ENCODE peak calls at places on chromosomes 13 and 19, in seven cellular contexts. I, X, A, H, G, J and K are unnamed samples.

GRCh38 chr19:41415154-41415571 is 12.0 kb downstream of the B3GNT8 start:
- DNase-seq in I (no peak), X (no peak), A (no peak), H (no peak), G (no peak), J (no peak), K (no peak)

GRCh38 chr13:20195846-20196245 is 3.1 kb upstream of the GJB2 start:
- DNase-seq in I (no peak), X (no peak), A (no peak), H (no peak), G (no peak), J (no peak), K (no peak)

GRCh38 chr13:66689628-66690027 is 540.5 kb downstream of the PCDH9 start:
- DNase-seq in I (peak; percentile 36), X (peak; percentile 37), A (no peak), H (no peak), G (no peak), J (no peak), K (no peak)

GRCh38 chr19:29581398-29581797 is 24.7 kb upstream of the POP4 start:
- DNase-seq in I (no peak), X (no peak), A (no peak), H (no peak), G (no peak), J (no peak), K (no peak)

GRCh38 chr13:43744630-43745029 is 42.1 kb downstream of the ENOX1 start:
- DNase-seq in I (no peak), X (no peak), A (no peak), H (no peak), G (no peak), J (no peak), K (no peak)

GRCh38 chr13:79522583-79522982 is 41.6 kb downstream of the NDFIP2 start:
- DNase-seq in I (peak; percentile 87), X (peak; percentile 41), A (peak; percentile 51), H (no peak), G (no peak), J (no peak), K (no peak)

GRCh38 chr19:42132030-42132628 is at the start of gene POU2F2:
- DNase-seq in I (no peak), X (no peak), A (no peak), H (no peak), G (no peak), J (no peak), K (no peak)

GRCh38 chr19:7366701-7367420 is 18.1 kb downstream of the ARHGEF18 start:
- DNase-seq in I (peak; percentile 54), X (peak; percentile 50), A (peak; percentile 34), H (no peak), G (no peak), J (peak; percentile 16), K (no peak)

GRCh38 chr13:73000027-73000674 is 58.7 kb upstream of the KLF5 start:
- DNase-seq in I (no peak), X (peak; percentile 31), A (peak; percentile 8), H (no peak), G (no peak), J (no peak), K (no peak)

GRCh38 chr19:55392820-55393219 is 7.1 kb downstream of the RPL28 start:
- DNase-seq in I (no peak), X (no peak), A (no peak), H (no peak), G (no peak), J (no peak), K (no peak)

GRCh38 chr13:113002206-113002821 is 33.3 kb downstream of the MCF2L start:
- DNase-seq in I (no peak), X (no peak), A (no peak), H (no peak), G (no peak), J (peak; percentile 61), K (no peak)

GRCh38 chr13:75049936-75050335 is 432.0 kb downstream of the TBC1D4 start:
- DNase-seq in I (peak; percentile 7), X (no peak), A (no peak), H (no peak), G (no peak), J (no peak), K (no peak)

GRCh38 chr19:45346449-45346848 is 5.9 kb downstream of the KLC3 start:
- DNase-seq in I (no peak), X (no peak), A (no peak), H (no peak), G (no peak), J (peak; percentile 24), K (no peak)

GRCh38 chr13:46359731-46360130 is 27.3 kb downstream of the RUBCNL start:
- DNase-seq in I (peak; percentile 14), X (peak; percentile 66), A (peak; percentile 80), H (peak; percentile 84), G (no peak), J (no peak), K (no peak)

GRCh38 chr13:42398542-42398941 is 126.6 kb downstream of the AKAP11 start:
- DNase-seq in I (no peak), X (peak; percentile 2), A (no peak), H (no peak), G (no peak), J (no peak), K (no peak)

GRCh38 chr13:28723806-28724205 is 5.0 kb upstream of the SLC46A3 start:
- DNase-seq in I (no peak), X (no peak), A (no peak), H (no peak), G (no peak), J (no peak), K (no peak)

GRCh38 chr13:30463820-30464495 is 1.8 kb downstream of the HMGB1 start:
- DNase-seq in I (peak; percentile 36), X (peak; percentile 56), A (peak; percentile 68), H (no peak), G (peak; percentile 57), J (peak; percentile 70), K (no peak)

GRCh38 chr13:78147905-78148304 is 229.3 kb upstream of the EDNRB start:
- DNase-seq in I (peak; percentile 60), X (peak; percentile 87), A (peak; percentile 85), H (peak; percentile 39), G (no peak), J (no peak), K (peak; percentile 68)

GRCh38 chr19:35066121-35066520 is 24.6 kb downstream of the HPN start:
- DNase-seq in I (no peak), X (no peak), A (no peak), H (no peak), G (no peak), J (no peak), K (no peak)

GRCh38 chr19:47631681-47632446 is 22.9 kb downstream of the BICRA start:
- DNase-seq in I (no peak), X (peak; percentile 59), A (peak; percentile 63), H (no peak), G (peak; percentile 54), J (no peak), K (no peak)

GRCh38 chr19:47641891-47642485 is 33.1 kb downstream of the BICRA start:
- DNase-seq in I (no peak), X (no peak), A (no peak), H (no peak), G (no peak), J (no peak), K (no peak)

GRCh38 chr19:47633996-47634395 is 25.1 kb downstream of the BICRA start:
- DNase-seq in I (no peak), X (no peak), A (no peak), H (no peak), G (no peak), J (no peak), K (no peak)

GRCh38 chr19:47633516-47633915 is 24.6 kb downstream of the BICRA start:
- DNase-seq in I (no peak), X (no peak), A (no peak), H (no peak), G (no peak), J (peak; percentile 44), K (no peak)

DNA sequence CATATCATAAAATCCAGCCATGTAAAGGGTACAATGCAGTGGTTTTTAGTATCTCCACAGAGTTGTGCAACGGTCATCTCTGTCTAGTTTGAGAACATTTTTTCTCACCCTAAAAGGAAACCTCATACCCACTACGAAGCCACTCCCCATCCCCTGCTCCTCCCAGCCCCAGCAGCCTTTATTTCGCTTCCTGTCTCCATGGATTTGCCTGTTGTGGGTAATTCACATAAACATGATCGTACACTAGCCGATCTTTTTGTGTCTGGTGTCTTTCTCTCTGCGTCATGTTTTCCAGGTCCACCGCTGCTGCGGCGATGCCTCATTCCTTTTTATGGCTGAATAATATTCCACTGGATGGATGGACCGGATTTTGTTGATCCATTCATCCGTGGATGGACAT is 28.6 kb downstream of the BICRA start:
- DNase-seq in I (peak; percentile 63), X (peak; percentile 14), A (peak; percentile 85), H (no peak), G (no peak), J (no peak), K (no peak)
- TF ChIP-seq CTCF in I (no peak), X (no peak), A (no peak), H (no peak), G (no peak), J (no peak), K (no peak)

DNA sequence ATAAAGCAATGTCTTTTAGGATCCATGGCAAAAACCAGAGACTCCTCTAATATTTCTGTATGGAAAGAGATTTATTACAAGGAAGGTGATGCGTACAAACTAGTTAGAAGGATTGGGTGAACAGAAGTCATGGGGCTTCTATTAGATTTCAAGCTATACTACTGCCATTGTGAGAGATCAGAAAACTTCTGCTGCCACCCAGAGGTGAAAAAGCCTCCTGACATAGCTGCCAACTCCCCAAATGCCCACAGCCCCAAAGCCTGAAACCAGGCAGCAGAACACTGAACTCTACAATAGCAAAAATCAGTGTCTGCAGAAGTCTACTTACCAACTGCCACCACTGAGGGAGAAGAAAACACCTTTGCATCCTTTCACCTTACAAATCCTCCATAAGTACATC is 379.0 kb upstream of the MIR17HG start:
- DNase-seq in I (no peak), X (no peak), A (no peak), H (no peak), G (no peak), J (peak; percentile 2), K (no peak)
- H3K4me3 ChIP-seq in I (no peak overlapping the region), X (no peak overlapping the region), A (no peak overlapping the region), H (no peak overlapping the region), G (no peak overlapping the region), J (no peak overlapping the region), K (no peak overlapping the region)

DNA sequence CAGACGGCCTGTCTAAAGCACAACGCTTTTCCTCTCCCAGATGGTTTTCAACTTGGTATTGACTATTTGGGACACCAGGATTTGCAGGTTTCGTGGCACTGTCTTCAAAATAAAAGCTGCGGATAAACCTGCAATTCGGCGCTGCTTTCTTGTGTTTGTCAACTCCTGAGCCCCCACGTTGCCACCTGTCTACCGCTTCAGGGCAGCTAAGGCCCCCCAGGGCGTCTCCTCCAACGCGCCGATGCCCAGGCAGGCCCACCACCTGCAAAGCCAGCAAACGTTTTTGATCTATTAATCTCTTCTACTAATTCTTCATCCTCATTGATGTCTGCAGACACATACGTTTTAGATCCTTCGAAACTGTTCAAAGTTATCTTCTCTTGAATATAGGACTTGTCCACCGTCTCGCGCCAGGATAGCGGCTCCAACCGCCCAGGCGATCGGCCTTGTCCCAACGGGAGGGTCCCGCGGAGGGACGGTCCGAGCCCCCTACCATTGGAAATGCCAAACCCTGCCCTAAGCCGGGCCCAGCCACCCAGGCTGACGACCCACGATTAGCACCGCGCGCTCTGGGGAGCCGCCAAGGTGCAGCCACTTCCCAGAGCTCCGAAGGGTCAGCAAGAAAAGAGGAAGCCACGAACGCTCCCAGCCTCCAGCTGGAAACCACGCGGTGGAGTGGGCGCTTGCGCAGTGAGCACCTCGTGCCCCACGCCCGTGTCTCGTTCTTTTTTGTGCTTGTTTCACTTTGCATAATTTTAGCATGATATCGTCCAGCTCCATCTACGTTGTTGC is 23.4 kb upstream of the VN1R4 start:
- DNase-seq in I (no peak), X (no peak), A (no peak), H (no peak), G (no peak), J (no peak), K (no peak)
- TF ChIP-seq CTCF in I (no peak), X (no peak), A (no peak), H (no peak), G (no peak), J (no peak), K (no peak)

GRCh38 chr19:4815426-4816387 is 15.8 kb downstream of the TICAM1 start:
- DNase-seq in I (peak; percentile 92), X (peak; percentile 93), A (peak; percentile 91), H (no peak), G (peak; percentile 90), J (peak; percentile 93), K (no peak)
- H3K4me3 ChIP-seq in I (peak overlapping the region; percentile 24), X (no peak overlapping the region), A (no peak overlapping the region), H (no peak overlapping the region), G (no peak overlapping the region), J (peak overlapping the region; percentile 27), K (peak overlapping the region; percentile 32)